ENCODE peak calls at places on chromosomes 4 and X, in nine cellular contexts. G, J, S, A, X, Q, T, W and Z are unnamed samples.

GRCh38 chr4:108941914-108942379 is 179.1 kb upstream of the ETNPPL start:
- DNase-seq in J (no peak), W (no peak), G (no peak), S (no peak), Q (no peak), T (no peak), A (no peak), X (no peak), Z (no peak)

GRCh38 chr4:15649914-15650545 is 5.1 kb downstream of the FBXL5 start:
- DNase-seq in T (no peak), G (no peak), Q (no peak), X (peak), A (no peak), W (no peak), J (peak), S (no peak), Z (peak)

GRCh38 chrX:70480660-70481018 is 36.0 kb downstream of the DLG3 start:
- DNase-seq in J (no peak), W (no peak), S (no peak), Q (no peak), T (no peak), A (no peak), G (no peak), X (no peak), Z (no peak)

GRCh38 chrX:110341189-110342035 is 17.2 kb upstream of the RTL9 start:
- DNase-seq in A (no peak), Q (no peak), T (no peak), S (no peak), G (no peak), X (no peak), J (peak), W (no peak), Z (peak)

GRCh38 chr4:54837576-54838140 is 179.9 kb downstream of the KIT start:
- DNase-seq in S (no peak), G (no peak), T (no peak), A (no peak), J (no peak), X (no peak), W (no peak), Q (no peak), Z (no peak)

GRCh38 chr4:56055027-56055976 is 106.6 kb downstream of the CEP135 start:
- DNase-seq in Q (no peak), S (no peak), J (no peak), X (no peak), T (no peak), W (no peak), A (no peak), G (no peak), Z (peak)

GRCh38 chr4:161252520-161253141 is 911.2 kb downstream of the FSTL5 start:
- DNase-seq in T (no peak), G (no peak), W (no peak), X (peak), S (no peak), J (peak), A (no peak), Q (no peak), Z (peak)

GRCh38 chr4:120056249-120056648 is 10.4 kb downstream of the MAD2L1 start:
- DNase-seq in Q (no peak), X (no peak), J (peak), W (no peak), S (no peak), G (no peak), T (no peak), A (no peak), Z (no peak)

GRCh38 chr4:1543976-1544375 is 137.7 kb upstream of the NKX1-1 start:
- DNase-seq in G (peak), T (no peak), J (no peak), A (no peak), X (no peak), S (no peak), Q (no peak), W (no peak), Z (no peak)

GRCh38 chrX:40418413-40419195 is 162.2 kb upstream of the ATP6AP2 start:
- DNase-seq in T (no peak), X (no peak), G (no peak), A (no peak), J (no peak), Q (no peak), W (no peak), S (no peak), Z (no peak)

GRCh38 chr4:146110847-146111485 is 64.6 kb upstream of the LSM6 start:
- DNase-seq in A (no peak), J (no peak), S (no peak), X (no peak), T (no peak), G (no peak), W (no peak), Q (no peak), Z (no peak)

GRCh38 chr4:141455651-141456050 is 180.7 kb upstream of the IL15 start:
- DNase-seq in G (no peak), S (no peak), T (no peak), W (no peak), X (no peak), A (no peak), J (peak), Q (no peak), Z (no peak)

GRCh38 chrX:55490121-55490520 is 473 bp upstream of the USP51 start:
- DNase-seq in G (no peak), A (no peak), S (no peak), X (no peak), J (no peak), Q (no peak), T (no peak), W (no peak), Z (no peak)

GRCh38 chrX:55489315-55490009 is at the start of gene USP51:
- DNase-seq in G (peak), T (peak), A (peak), Q (peak), S (peak), W (peak), X (peak), J (peak), Z (peak)

GRCh38 chrX:55488268-55488558 is 1.4 kb downstream of the USP51 start:
- DNase-seq in Q (no peak), A (no peak), S (no peak), J (no peak), W (no peak), T (no peak), G (no peak), X (no peak), Z (no peak)

GRCh38 chrX:55487143-55487542 is 2.5 kb downstream of the USP51 start:
- DNase-seq in Q (no peak), W (no peak), T (no peak), A (no peak), G (no peak), X (no peak), S (no peak), J (no peak), Z (no peak)

GRCh38 chrX:55488559-55489314 is 911 bp downstream of the USP51 start:
- DNase-seq in J (peak), G (peak), T (peak), W (peak), X (peak), Q (peak), A (peak), S (peak), Z (peak)
- TF ChIP-seq POLR2A in J (no peak), G (no peak), T (peak), W (no peak), X (peak), Q (no peak), A (no peak), S (no peak), Z (peak)

DNA sequence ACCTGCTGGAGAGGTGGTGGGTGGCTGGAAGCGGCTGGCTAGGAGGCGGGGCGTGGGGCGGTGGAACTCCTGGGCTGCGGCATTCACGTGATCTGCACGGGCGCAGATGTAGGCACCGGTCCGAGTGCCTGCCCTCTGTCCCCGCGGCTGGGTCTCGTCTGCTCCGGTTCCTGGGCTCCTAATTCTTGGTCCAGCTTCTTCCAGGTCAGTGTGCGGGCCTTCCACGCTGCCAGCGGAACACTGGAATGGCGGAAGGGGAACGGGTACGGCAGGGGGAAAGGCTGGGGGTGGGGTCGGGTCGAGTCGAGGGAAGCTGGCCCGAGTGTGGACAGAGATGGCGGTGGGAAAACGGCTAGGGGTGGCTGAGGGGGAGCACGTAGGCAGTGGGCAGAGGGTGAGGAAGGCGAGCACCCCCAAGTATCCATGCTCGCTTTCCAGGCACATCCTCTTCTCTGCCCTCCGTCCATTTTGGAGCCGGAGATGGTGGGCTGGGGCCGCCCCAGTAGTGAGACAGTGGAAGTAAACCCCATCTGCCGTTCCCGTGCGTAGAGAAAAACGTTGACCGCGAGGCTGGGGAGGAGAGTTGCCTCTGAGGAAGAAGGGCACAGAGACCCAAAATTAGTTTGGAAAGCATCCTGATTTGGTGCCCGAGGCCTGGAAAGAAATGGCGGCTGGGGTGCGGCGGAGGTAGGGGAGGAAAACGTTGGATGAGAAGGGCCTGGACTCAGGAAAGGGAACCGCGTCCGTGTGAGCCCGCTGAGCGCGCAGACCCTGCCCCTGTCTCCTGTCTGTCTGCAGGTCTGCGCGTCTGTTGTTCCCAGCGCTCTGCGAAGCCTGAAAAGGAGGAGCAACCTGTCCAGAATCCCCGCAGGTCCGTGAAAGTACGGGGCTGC is at the start of gene TCEAL4:
- DNase-seq in T (peak), S (peak), X (peak), Q (peak), G (peak), W (peak), J (no peak), A (no peak), Z (peak)
- TF ChIP-seq POLR2A in T (peak), S (no peak), X (no peak), Q (no peak), G (peak), W (peak), J (no peak), A (no peak), Z (no peak)

DNA sequence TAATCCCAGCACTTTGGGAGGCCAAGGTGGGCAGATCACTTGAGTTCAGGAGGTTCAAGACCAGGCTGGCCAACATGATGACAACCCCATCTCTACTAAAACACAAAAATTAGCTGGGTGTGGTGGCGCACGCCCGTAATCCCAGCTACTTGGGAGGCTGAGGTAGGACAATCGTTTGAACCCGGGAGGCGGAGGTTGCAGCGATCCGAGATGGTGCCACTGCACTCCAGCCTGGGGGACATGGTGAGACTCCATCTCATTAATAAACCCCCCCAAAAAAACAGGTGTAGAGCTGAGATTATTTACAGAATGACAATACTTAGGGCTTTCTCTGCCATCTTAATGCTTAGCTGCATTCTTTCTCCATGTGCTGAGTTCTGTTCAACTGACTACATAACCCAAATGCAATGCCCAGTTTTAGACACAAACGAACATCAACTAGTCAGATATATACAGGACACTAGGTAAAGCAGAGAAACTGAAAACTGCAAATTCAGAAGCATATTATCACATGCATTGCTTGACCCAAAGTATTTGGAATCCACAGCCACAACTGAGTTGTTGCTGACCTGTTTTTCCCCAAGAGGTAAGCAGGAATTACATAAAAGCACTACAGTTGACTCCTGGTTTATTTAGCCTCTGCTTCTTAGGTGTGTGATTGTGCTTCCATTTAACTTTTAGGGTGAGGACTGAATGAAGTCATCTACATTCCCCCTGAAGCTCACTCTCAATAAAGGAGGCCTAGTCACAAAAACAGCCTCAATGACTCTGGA is 12.1 kb downstream of the RBMX start:
- DNase-seq in J (no peak), S (no peak), T (no peak), Q (no peak), A (no peak), X (no peak), G (no peak), W (no peak), Z (no peak)
- TF ChIP-seq POLR2A in J (no peak), S (no peak), T (no peak), Q (no peak), A (peak), X (peak), G (no peak), W (no peak), Z (peak)

DNA sequence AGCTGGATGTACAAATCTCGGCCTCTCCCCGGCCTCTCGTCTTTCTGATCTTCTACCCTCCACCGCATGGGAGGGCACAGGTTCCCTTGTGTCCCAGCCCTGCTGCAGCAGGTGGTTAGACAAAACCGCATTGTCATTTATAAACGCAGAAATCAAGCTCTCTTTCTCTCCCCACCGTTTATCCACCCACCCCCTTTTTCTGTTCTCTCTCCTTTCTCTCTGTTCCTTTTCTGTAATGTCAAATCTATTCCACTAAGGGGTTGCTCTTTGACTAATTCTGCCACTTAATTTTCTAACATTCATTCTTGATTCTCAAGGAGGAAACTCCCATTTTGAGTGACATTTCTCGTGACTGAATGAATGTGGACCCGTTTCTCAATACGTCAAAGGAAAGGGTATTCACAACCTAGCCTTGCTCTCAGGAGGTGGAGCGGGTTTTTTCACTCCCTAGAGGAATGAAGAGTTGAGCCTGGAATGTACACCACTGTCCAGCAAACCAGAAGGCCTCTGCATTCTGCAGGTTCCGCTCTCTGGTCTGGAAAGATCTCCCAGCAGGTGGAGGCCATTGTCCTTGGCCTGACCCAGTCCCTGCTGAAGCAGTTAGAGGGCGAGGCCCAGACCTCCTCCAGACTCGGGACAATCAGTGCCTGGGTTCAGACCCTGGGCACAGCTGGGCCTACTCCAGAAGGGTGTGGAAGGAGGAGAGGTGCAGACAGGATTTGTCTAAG is 70.9 kb upstream of the ENPP6 start:
- DNase-seq in J (no peak), S (peak), Q (no peak), T (no peak), W (no peak), A (no peak), X (no peak), G (no peak), Z (no peak)
- TF ChIP-seq POLR2A in J (no peak), S (no peak), Q (no peak), T (no peak), W (no peak), A (no peak), X (no peak), G (no peak), Z (no peak)